ENCODE peak calls at places on chromosomes 7 and 10, in ten cellular contexts. One of them, this sample, is unnamed.

GRCh38 chr10:122567056-122567660 is 6.6 kb downstream of the DMBT1 start:
- DNase-seq in prostate gland: no peak
- DNase-seq in sigmoid colon: peak; percentile 47
- DNase-seq in breast epithelium: no peak
- DNase-seq in adrenal gland: peak; percentile 34
- DNase-seq in uterus: no peak
- DNase-seq in IMR-90: no peak
- DNase-seq in upper lobe of left lung: no peak
- DNase-seq in body of pancreas: peak; percentile 44
- DNase-seq in A549: peak; percentile 31
- DNase-seq in this sample: no peak

GRCh38 chr7:30907527-30908267 is 4.0 kb upstream of the AQP1 start:
- DNase-seq in adrenal gland: no peak
- DNase-seq in IMR-90: no peak
- DNase-seq in upper lobe of left lung: peak; percentile 77
- DNase-seq in breast epithelium: no peak
- DNase-seq in sigmoid colon: no peak
- DNase-seq in body of pancreas: peak; percentile 49
- DNase-seq in prostate gland: no peak
- DNase-seq in uterus: no peak
- DNase-seq in A549: no peak
- DNase-seq in this sample: no peak

GRCh38 chr10:93873427-93874115 is 20.2 kb upstream of the SLC35G1 start:
- DNase-seq in sigmoid colon: no peak
- DNase-seq in upper lobe of left lung: no peak
- DNase-seq in body of pancreas: no peak
- DNase-seq in uterus: no peak
- DNase-seq in prostate gland: no peak
- DNase-seq in A549: peak; percentile 62
- DNase-seq in breast epithelium: no peak
- DNase-seq in adrenal gland: no peak
- DNase-seq in IMR-90: peak; percentile 63
- DNase-seq in this sample: no peak

GRCh38 chr7:100169147-100169850 is 882 bp upstream of the GAL3ST4 start:
- DNase-seq in adrenal gland: no peak
- DNase-seq in prostate gland: no peak
- DNase-seq in sigmoid colon: no peak
- DNase-seq in breast epithelium: no peak
- DNase-seq in A549: no peak
- DNase-seq in IMR-90: no peak
- DNase-seq in uterus: no peak
- DNase-seq in body of pancreas: no peak
- DNase-seq in upper lobe of left lung: no peak
- DNase-seq in this sample: no peak

GRCh38 chr7:40470817-40471216 is 336.0 kb downstream of the SUGCT start:
- DNase-seq in prostate gland: no peak
- DNase-seq in adrenal gland: no peak
- DNase-seq in body of pancreas: no peak
- DNase-seq in IMR-90: peak; percentile 55
- DNase-seq in uterus: no peak
- DNase-seq in upper lobe of left lung: no peak
- DNase-seq in A549: no peak
- DNase-seq in breast epithelium: no peak
- DNase-seq in sigmoid colon: no peak
- DNase-seq in this sample: no peak

GRCh38 chr7:128937647-128938523 is at the start of gene IRF5:
- DNase-seq in sigmoid colon: peak; percentile 65
- DNase-seq in IMR-90: no peak
- DNase-seq in adrenal gland: peak; percentile 45
- DNase-seq in upper lobe of left lung: peak; percentile 77
- DNase-seq in breast epithelium: no peak
- DNase-seq in A549: peak; percentile 63
- DNase-seq in uterus: no peak
- DNase-seq in body of pancreas: peak; percentile 78
- DNase-seq in prostate gland: peak; percentile 49
- DNase-seq in this sample: peak; percentile 86

GRCh38 chr7:51543801-51544553 is 227.4 kb upstream of the COBL start:
- DNase-seq in breast epithelium: no peak
- DNase-seq in adrenal gland: no peak
- DNase-seq in body of pancreas: no peak
- DNase-seq in prostate gland: no peak
- DNase-seq in A549: no peak
- DNase-seq in upper lobe of left lung: no peak
- DNase-seq in IMR-90: no peak
- DNase-seq in uterus: no peak
- DNase-seq in sigmoid colon: no peak
- DNase-seq in this sample: no peak

GRCh38 chr10:35274511-35275060 is 61.7 kb upstream of the CCNY start:
- DNase-seq in A549: no peak
- DNase-seq in adrenal gland: no peak
- DNase-seq in sigmoid colon: no peak
- DNase-seq in breast epithelium: no peak
- DNase-seq in body of pancreas: no peak
- DNase-seq in prostate gland: no peak
- DNase-seq in uterus: no peak
- DNase-seq in upper lobe of left lung: no peak
- DNase-seq in IMR-90: no peak
- DNase-seq in this sample: no peak

GRCh38 chr7:1537631-1538412 is 7.3 kb downstream of the MAFK start:
- DNase-seq in prostate gland: no peak
- DNase-seq in IMR-90: peak; percentile 97
- DNase-seq in A549: peak; percentile 93
- DNase-seq in sigmoid colon: peak; percentile 96
- DNase-seq in upper lobe of left lung: peak; percentile 61
- DNase-seq in breast epithelium: peak; percentile 90
- DNase-seq in adrenal gland: peak; percentile 99
- DNase-seq in body of pancreas: peak; percentile 94
- DNase-seq in uterus: peak; percentile 99
- DNase-seq in this sample: peak; percentile 85

GRCh38 chr7:1536768-1537630 is 6.5 kb downstream of the MAFK start:
- DNase-seq in uterus: peak; percentile 97
- DNase-seq in body of pancreas: peak; percentile 96
- DNase-seq in breast epithelium: peak; percentile 98
- DNase-seq in sigmoid colon: peak; percentile 99
- DNase-seq in IMR-90: peak; percentile 99
- DNase-seq in upper lobe of left lung: peak; percentile 96
- DNase-seq in adrenal gland: peak; percentile 97
- DNase-seq in prostate gland: peak; percentile 97
- DNase-seq in A549: peak; percentile 98
- DNase-seq in this sample: peak; percentile 99

GRCh38 chr7:1535695-1536094 is 5.2 kb downstream of the MAFK start:
- DNase-seq in adrenal gland: no peak
- DNase-seq in A549: peak; percentile 50
- DNase-seq in upper lobe of left lung: no peak
- DNase-seq in prostate gland: no peak
- DNase-seq in uterus: no peak
- DNase-seq in breast epithelium: no peak
- DNase-seq in body of pancreas: no peak
- DNase-seq in sigmoid colon: peak; percentile 67
- DNase-seq in IMR-90: no peak
- DNase-seq in this sample: peak; percentile 87

GRCh38 chr7:1535100-1535458 is 4.6 kb downstream of the MAFK start:
- DNase-seq in A549: no peak
- DNase-seq in breast epithelium: no peak
- DNase-seq in uterus: no peak
- DNase-seq in prostate gland: no peak
- DNase-seq in IMR-90: no peak
- DNase-seq in adrenal gland: no peak
- DNase-seq in body of pancreas: no peak
- DNase-seq in sigmoid colon: peak; percentile 65
- DNase-seq in upper lobe of left lung: no peak
- DNase-seq in this sample: no peak

DNA sequence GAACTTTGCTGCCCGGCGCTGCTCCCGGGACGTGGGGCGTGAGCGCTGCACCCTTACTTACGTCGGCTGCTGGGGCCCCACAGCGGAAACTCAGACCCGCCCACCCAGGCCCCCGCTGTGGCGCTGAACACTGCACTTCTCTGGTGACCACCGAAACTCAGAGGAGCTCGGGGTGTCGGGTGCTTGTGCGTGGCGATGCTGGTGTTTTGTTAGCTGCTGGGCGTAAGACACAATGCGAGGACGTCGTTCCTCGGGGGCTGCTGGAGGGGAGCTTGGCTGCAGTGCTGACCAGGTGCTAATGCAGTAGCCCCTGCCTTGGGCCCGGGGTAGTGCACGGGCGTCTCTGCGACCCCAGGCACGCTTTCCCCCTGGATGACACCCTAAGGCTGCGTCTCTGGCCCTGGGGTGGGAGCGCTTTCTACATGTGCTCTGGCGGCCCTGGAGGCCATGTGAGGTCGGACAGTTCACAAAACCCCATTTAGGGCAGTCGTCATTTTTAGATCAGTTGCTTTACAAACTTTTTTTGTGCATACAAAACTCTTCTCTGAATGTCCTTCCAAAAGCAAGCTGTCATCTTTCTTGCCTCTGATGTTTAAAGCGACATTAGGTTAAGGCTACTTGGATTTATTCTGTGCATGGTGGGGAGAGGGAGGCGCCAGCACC is 5.7 kb downstream of the MAFK start:
- DNase-seq in uterus: peak; percentile 21
- DNase-seq in body of pancreas: no peak
- DNase-seq in A549: no peak
- DNase-seq in IMR-90: no peak
- DNase-seq in upper lobe of left lung: no peak
- DNase-seq in sigmoid colon: peak; percentile 66
- DNase-seq in breast epithelium: no peak
- DNase-seq in prostate gland: no peak
- DNase-seq in adrenal gland: no peak
- DNase-seq in this sample: no peak
- H3K4me3 ChIP-seq in uterus: peak overlapping the region; percentile 46
- H3K4me3 ChIP-seq in body of pancreas: no peak overlapping the region
- H3K4me3 ChIP-seq in A549: peak overlapping the region; percentile 98
- H3K4me3 ChIP-seq in IMR-90: no peak overlapping the region
- H3K4me3 ChIP-seq in upper lobe of left lung: peak overlapping the region; percentile 47
- H3K4me3 ChIP-seq in sigmoid colon: peak overlapping the region; percentile 64
- H3K4me3 ChIP-seq in breast epithelium: peak overlapping the region; percentile 43
- H3K4me3 ChIP-seq in prostate gland: peak overlapping the region; percentile 41
- H3K4me3 ChIP-seq in adrenal gland: no peak overlapping the region
- H3K4me3 ChIP-seq in this sample: no peak overlapping the region

DNA sequence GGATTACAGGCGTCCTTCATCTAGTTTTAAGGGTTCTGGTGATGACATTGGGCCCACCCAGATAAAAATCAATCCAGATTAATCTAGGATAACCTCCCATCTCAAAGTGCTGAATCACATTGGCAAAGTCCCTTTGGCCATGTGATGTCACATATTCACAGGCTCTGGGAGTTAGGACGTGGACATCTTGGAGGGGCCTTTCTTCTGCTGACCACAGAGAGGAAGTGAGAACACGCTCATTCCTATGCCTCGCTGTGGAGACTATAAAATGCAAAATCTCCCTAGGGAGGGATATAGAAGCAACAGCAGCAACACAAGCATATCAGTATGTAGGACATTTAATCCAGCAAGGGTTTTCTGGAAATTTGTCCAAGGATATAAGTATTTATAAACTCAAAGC is 266.0 kb upstream of the PITRM1 start:
- DNase-seq in uterus: no peak
- DNase-seq in body of pancreas: no peak
- DNase-seq in adrenal gland: no peak
- DNase-seq in upper lobe of left lung: no peak
- DNase-seq in breast epithelium: no peak
- DNase-seq in IMR-90: no peak
- DNase-seq in prostate gland: no peak
- DNase-seq in A549: no peak
- DNase-seq in sigmoid colon: no peak
- DNase-seq in this sample: no peak
- TF ChIP-seq CTCF in uterus: no peak
- TF ChIP-seq CTCF in body of pancreas: no peak
- TF ChIP-seq CTCF in adrenal gland: no peak
- TF ChIP-seq CTCF in upper lobe of left lung: no peak
- TF ChIP-seq CTCF in breast epithelium: no peak
- TF ChIP-seq CTCF in IMR-90: no peak
- TF ChIP-seq CTCF in prostate gland: no peak
- TF ChIP-seq CTCF in A549: no peak
- TF ChIP-seq CTCF in sigmoid colon: no peak
- TF ChIP-seq CTCF in this sample: no peak

GRCh38 chr7:150943453-150943814 is 34.7 kb downstream of the KCNH2 start:
- DNase-seq in upper lobe of left lung: no peak
- DNase-seq in uterus: no peak
- DNase-seq in sigmoid colon: peak; percentile 46
- DNase-seq in adrenal gland: no peak
- DNase-seq in A549: no peak
- DNase-seq in body of pancreas: no peak
- DNase-seq in IMR-90: no peak
- DNase-seq in prostate gland: no peak
- DNase-seq in breast epithelium: peak; percentile 24
- DNase-seq in this sample: no peak

GRCh38 chr7:150945171-150945852 is 32.8 kb downstream of the KCNH2 start:
- DNase-seq in sigmoid colon: peak; percentile 64
- DNase-seq in body of pancreas: no peak
- DNase-seq in IMR-90: no peak
- DNase-seq in adrenal gland: no peak
- DNase-seq in uterus: no peak
- DNase-seq in prostate gland: no peak
- DNase-seq in breast epithelium: peak; percentile 49
- DNase-seq in upper lobe of left lung: peak; percentile 19
- DNase-seq in A549: no peak
- DNase-seq in this sample: peak; percentile 76

GRCh38 chr7:150942591-150943452 is 35.3 kb downstream of the KCNH2 start:
- DNase-seq in sigmoid colon: peak; percentile 52
- DNase-seq in IMR-90: no peak
- DNase-seq in A549: no peak
- DNase-seq in uterus: no peak
- DNase-seq in upper lobe of left lung: peak; percentile 15
- DNase-seq in body of pancreas: peak; percentile 9
- DNase-seq in prostate gland: no peak
- DNase-seq in adrenal gland: no peak
- DNase-seq in breast epithelium: peak; percentile 14
- DNase-seq in this sample: no peak

GRCh38 chr7:150945853-150946825 is 32.0 kb downstream of the KCNH2 start:
- DNase-seq in upper lobe of left lung: peak; percentile 22
- DNase-seq in breast epithelium: peak; percentile 51
- DNase-seq in adrenal gland: peak; percentile 70
- DNase-seq in sigmoid colon: peak; percentile 95
- DNase-seq in IMR-90: no peak
- DNase-seq in prostate gland: no peak
- DNase-seq in A549: no peak
- DNase-seq in body of pancreas: no peak
- DNase-seq in uterus: no peak
- DNase-seq in this sample: peak; percentile 84

DNA sequence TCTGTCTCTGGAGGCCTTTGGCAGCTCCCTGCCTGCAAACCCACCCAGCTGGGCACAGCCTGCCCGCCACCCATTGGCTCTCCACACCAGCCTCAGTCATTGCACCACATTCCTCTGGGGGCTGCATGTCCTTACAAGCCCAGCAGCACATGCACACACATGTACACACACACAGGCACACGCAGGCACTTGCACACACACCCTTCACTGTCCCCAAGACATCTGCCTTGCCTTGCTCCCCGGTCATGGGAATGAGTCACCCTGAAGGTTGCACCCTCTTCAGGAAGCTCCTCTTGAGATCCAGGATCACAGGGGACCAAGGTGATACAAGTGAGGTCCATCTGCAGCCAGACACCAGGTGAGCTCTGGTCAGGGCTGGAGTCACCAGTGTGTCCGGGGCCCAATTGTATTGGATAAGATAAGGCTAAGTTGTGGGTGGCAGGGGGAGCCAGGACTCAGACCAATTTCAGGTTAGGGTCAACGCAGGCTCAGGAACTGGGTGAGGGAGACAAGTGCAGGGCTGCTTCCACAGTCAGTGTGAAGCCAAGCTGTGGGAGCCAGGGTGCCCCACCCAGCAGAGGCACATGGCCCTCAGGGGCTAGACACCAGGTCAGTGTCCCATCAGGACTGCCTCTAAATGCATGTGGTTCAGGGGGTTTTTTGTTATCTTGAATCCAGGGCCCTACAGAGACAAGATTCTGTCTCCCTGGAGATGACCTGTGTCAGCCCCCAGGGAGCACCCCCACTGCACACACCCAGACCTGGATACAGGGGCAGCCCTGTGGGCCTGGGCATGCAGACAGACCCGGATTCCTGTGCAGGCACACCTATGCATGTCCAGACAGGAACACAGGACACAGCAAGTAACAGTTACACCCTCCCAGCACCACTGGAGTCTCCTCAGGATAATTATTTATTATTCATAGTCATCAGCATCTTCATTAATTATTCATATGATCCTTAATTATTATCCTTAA is 33.8 kb downstream of the KCNH2 start:
- DNase-seq in sigmoid colon: peak; percentile 57
- DNase-seq in breast epithelium: peak; percentile 44
- DNase-seq in upper lobe of left lung: peak; percentile 13
- DNase-seq in body of pancreas: no peak
- DNase-seq in IMR-90: no peak
- DNase-seq in adrenal gland: no peak
- DNase-seq in uterus: no peak
- DNase-seq in prostate gland: no peak
- DNase-seq in A549: no peak
- DNase-seq in this sample: no peak
- TF ChIP-seq POLR2A in sigmoid colon: no peak
- TF ChIP-seq POLR2A in breast epithelium: no peak
- TF ChIP-seq POLR2A in upper lobe of left lung: no peak
- TF ChIP-seq POLR2A in body of pancreas: no peak
- TF ChIP-seq POLR2A in IMR-90: no peak
- TF ChIP-seq POLR2A in adrenal gland: no peak
- TF ChIP-seq POLR2A in uterus: no peak
- TF ChIP-seq POLR2A in prostate gland: no peak
- TF ChIP-seq POLR2A in A549: no peak
- TF ChIP-seq POLR2A in this sample: no peak

DNA sequence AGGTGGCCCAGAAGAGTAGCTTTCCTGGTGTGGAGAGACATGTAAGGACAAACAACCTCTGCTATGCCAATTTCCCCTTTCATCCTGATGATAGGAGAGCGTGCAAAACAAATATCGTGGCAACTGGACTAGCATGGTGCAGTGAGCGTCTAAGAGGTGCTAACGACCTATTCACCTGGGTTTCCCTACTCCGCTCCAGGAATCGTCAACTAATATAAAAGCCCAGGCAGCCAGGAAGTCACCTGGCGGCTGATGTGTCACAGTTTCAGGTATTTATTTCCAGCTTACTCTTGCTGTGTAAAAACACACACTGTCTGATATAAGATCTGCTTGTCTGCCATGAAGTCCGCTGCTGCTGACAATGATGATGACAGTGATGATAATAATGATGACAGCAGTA is 56.5 kb upstream of the EFCAB10 start:
- DNase-seq in IMR-90: no peak
- DNase-seq in upper lobe of left lung: no peak
- DNase-seq in body of pancreas: no peak
- DNase-seq in uterus: no peak
- DNase-seq in sigmoid colon: peak; percentile 20
- DNase-seq in breast epithelium: no peak
- DNase-seq in A549: no peak
- DNase-seq in adrenal gland: no peak
- DNase-seq in prostate gland: no peak
- DNase-seq in this sample: no peak
- H3K4me3 ChIP-seq in IMR-90: no peak overlapping the region
- H3K4me3 ChIP-seq in upper lobe of left lung: no peak overlapping the region
- H3K4me3 ChIP-seq in body of pancreas: no peak overlapping the region
- H3K4me3 ChIP-seq in uterus: no peak overlapping the region
- H3K4me3 ChIP-seq in sigmoid colon: no peak overlapping the region
- H3K4me3 ChIP-seq in breast epithelium: no peak overlapping the region
- H3K4me3 ChIP-seq in A549: no peak overlapping the region
- H3K4me3 ChIP-seq in adrenal gland: no peak overlapping the region
- H3K4me3 ChIP-seq in prostate gland: no peak overlapping the region
- H3K4me3 ChIP-seq in this sample: no peak overlapping the region